ENCODE peak calls at places on chromosomes 13 and 19, in ten cellular contexts. V, T, P, O, Y, J, W, I, B and L are unnamed samples. For H3K36me3 and H3K27me3, the result is how much of the 10 kb centered on the place peaks cover.

GRCh38 chr13:110554946-110555345 is 6.6 kb downstream of the RAB20 start:
- DNase-seq in T (no peak), J (no peak), Y (no peak), I (no peak), W (no peak), V (no peak), B (no peak), P (no peak), O (no peak), L (no peak)

GRCh38 chr13:100611678-100612492 is 23.3 kb upstream of the GGACT start:
- DNase-seq in J (peak), T (no peak), Y (no peak), P (no peak), V (no peak), I (peak), W (no peak), B (no peak), O (no peak), L (no peak)

GRCh38 chr13:82678052-82678451 is 1204.2 kb downstream of the SLITRK1 start:
- DNase-seq in V (no peak), B (no peak), P (no peak), I (no peak), W (no peak), O (no peak), Y (no peak), T (no peak), J (no peak), L (no peak)

GRCh38 chr19:40383668-40384248 is 6.2 kb downstream of the HIPK4 start:
- DNase-seq in B (no peak), V (no peak), P (no peak), O (no peak), I (no peak), T (no peak), W (no peak), J (no peak), Y (no peak), L (no peak)

GRCh38 chr19:10752913-10753285 is 35.0 kb downstream of the DNM2 start:
- DNase-seq in T (no peak), O (no peak), P (no peak), V (no peak), W (no peak), Y (no peak), J (no peak), B (no peak), I (no peak), L (no peak)

GRCh38 chr19:54178581-54179261 is 5.8 kb upstream of the TMC4 start:
- DNase-seq in I (no peak), T (peak), P (no peak), J (no peak), Y (no peak), V (no peak), B (peak), W (no peak), O (no peak), L (no peak)

GRCh38 chr19:46717034-46717715 is at the start of gene PRKD2:
- DNase-seq in J (peak), I (peak), T (peak), Y (peak), B (peak), O (peak), V (peak), W (peak), P (peak), L (peak)

GRCh38 chr13:108463365-108463764 is 166.0 kb upstream of the MYO16 start:
- DNase-seq in W (no peak), T (no peak), V (no peak), I (no peak), B (peak), Y (no peak), O (no peak), J (peak), P (peak), L (no peak)

GRCh38 chr13:53028637-53029121 is at the start of gene OLFM4:
- DNase-seq in P (no peak), B (no peak), I (no peak), O (no peak), W (no peak), J (no peak), V (no peak), Y (no peak), T (no peak), L (no peak)

GRCh38 chr13:30072818-30073186 is 222.4 kb upstream of the UBL3 start:
- DNase-seq in B (no peak), O (no peak), J (no peak), I (no peak), P (no peak), V (no peak), T (no peak), Y (no peak), W (no peak), L (no peak)

GRCh38 chr13:41386206-41386605 is 71.1 kb upstream of the RGCC start:
- DNase-seq in V (no peak), P (no peak), B (no peak), T (no peak), I (no peak), W (no peak), O (no peak), J (no peak), Y (no peak), L (no peak)

GRCh38 chr19:35844482-35845214 is 7.7 kb downstream of the NPHS1 start:
- DNase-seq in I (no peak), V (no peak), P (no peak), J (no peak), O (no peak), Y (no peak), T (no peak), W (no peak), B (no peak), L (no peak)

GRCh38 chr13:101736551-101736950 is 284.1 kb downstream of the ITGBL1 start:
- DNase-seq in Y (no peak), T (no peak), W (no peak), O (no peak), P (no peak), J (no peak), V (no peak), I (no peak), B (peak), L (no peak)

GRCh38 chr19:49113762-49114629 is at the start of gene LIN7B:
- DNase-seq in W (peak), T (peak), I (peak), B (peak), O (peak), P (peak), V (peak), Y (peak), J (peak), L (peak)

GRCh38 chr13:100508391-100508790 is 80.2 kb downstream of the GGACT start:
- DNase-seq in J (peak), O (no peak), V (no peak), T (no peak), Y (no peak), B (no peak), W (no peak), I (no peak), P (no peak), L (no peak)

GRCh38 chr19:3370214-3370720 is 3.9 kb downstream of the NFIC start:
- DNase-seq in J (no peak), B (no peak), P (no peak), V (no peak), Y (peak), T (no peak), O (no peak), W (no peak), I (no peak), L (no peak)

GRCh38 chr13:56561327-56561726 is 579.4 kb upstream of the PRR20A start:
- DNase-seq in V (no peak), Y (no peak), O (no peak), W (no peak), I (no peak), P (no peak), J (no peak), T (peak), B (peak), L (no peak)

GRCh38 chr13:27791146-27791900 is 960 bp upstream of the GSX1 start:
- DNase-seq in B (no peak), O (no peak), Y (no peak), V (no peak), W (no peak), I (no peak), J (no peak), P (no peak), T (no peak), L (no peak)

GRCh38 chr13:27790523-27790922 is 1.8 kb upstream of the GSX1 start:
- DNase-seq in T (peak), O (no peak), I (no peak), W (no peak), V (no peak), J (no peak), Y (no peak), P (no peak), B (no peak), L (no peak)

GRCh38 chr13:27789153-27789494 is 3.2 kb upstream of the GSX1 start:
- DNase-seq in I (no peak), P (no peak), Y (no peak), J (no peak), W (no peak), T (no peak), V (no peak), O (no peak), B (no peak), L (no peak)

GRCh38 chr13:27788271-27788670 is 4.0 kb upstream of the GSX1 start:
- DNase-seq in P (no peak), I (no peak), O (no peak), W (no peak), B (no peak), T (no peak), V (no peak), Y (no peak), J (no peak), L (no peak)

GRCh38 chr13:27789495-27790303 is 2.6 kb upstream of the GSX1 start:
- DNase-seq in W (no peak), J (no peak), P (no peak), T (peak), V (no peak), I (no peak), O (no peak), Y (no peak), B (no peak), L (no peak)
- H3K4me3 ChIP-seq in W (peak), J (no peak), P (no peak), T (peak), V (peak), I (no peak), O (peak), Y (no peak), B (no peak), L (no peak)

DNA sequence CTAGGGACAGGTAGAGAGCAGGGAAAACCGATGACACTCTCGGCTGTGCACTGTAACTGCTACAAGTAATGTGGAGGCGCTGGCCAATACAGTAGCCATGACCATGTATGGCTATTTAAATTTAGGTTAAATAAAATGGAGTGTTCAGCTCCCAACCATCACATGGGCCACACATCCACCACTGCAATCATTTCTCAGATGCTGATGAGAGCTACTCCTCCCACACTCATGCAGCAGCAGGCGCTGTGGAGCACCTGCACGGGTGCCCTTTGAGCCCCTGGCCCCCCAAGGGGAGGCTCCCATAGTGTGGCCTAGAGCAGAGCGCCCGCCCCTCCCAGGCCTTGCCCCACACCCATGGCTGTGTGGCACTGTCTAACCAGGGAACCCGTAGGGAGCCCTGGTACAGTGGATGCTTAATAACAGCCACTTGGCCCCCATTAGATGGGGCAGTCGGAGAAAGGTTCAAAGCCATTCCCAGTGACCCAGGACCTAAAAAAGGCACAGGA is 6.0 kb downstream of the ACP4 start:
- DNase-seq in V (no peak), P (no peak), T (no peak), Y (no peak), O (no peak), I (no peak), J (no peak), W (no peak), B (no peak), L (no peak)
- H3K36me3 ChIP-seq in V (under half), P (under half), T (under half), Y (under half), O (under half), I (under half), J (under half), W (under half), B (under half), L (half or more)

GRCh38 chr19:55441319-55441691 is 1.8 kb downstream of the SHISA7 start:
- DNase-seq in I (no peak), P (no peak), T (no peak), W (no peak), Y (no peak), J (no peak), V (no peak), B (no peak), O (no peak), L (no peak)
- H3K27me3 ChIP-seq in I (under half), P (half or more), T (half or more), W (half or more), Y (under half), J (under half), V (half or more), B (under half), O (half or more), L (half or more)

DNA sequence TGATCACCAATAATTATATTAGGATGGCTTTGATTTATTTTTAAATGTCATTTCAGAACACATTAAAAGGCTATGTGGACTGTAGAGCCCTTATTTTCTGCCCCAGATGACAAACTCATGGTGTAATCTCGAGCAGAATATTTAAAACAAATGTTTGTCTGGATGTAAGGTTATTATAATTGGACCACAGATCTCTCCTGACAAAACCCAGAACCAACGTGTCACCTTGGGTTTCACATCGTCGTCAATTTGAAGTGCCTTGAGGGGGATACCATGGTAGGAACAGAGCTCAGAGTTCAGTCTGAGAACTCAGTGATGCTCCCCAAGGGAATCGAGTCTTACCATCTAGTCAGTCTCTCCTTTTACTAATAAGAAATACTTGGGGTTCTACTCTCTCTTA is 2.8 kb downstream of the SACS start:
- DNase-seq in J (no peak), T (no peak), P (no peak), Y (no peak), W (no peak), B (no peak), V (no peak), I (no peak), O (no peak), L (no peak)
- H3K4me3 ChIP-seq in J (no peak), T (no peak), P (no peak), Y (no peak), W (no peak), B (no peak), V (no peak), I (no peak), O (no peak), L (no peak)

DNA sequence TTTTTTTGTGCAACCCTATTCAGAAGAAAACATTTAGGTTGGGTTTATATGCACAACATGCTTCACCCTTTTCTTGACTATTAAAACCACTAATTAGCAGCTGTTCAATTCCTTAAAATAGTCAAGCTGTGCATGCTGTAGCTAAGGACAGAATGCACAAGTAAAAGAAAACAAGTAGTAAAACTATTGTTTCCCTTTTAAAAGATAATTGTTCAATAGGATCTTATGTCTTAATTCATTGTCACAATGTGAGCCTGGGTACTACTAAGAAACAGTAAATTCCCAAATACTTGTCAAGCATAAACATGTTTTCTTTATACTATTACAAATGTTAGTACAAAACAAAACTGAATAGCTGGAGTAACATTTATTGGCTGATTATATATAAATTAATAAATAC is 32.6 kb upstream of the MIR17HG start:
- DNase-seq in P (no peak), I (no peak), J (no peak), V (no peak), W (no peak), O (no peak), B (no peak), T (no peak), Y (no peak), L (no peak)
- H3K36me3 ChIP-seq in P (under half), I (under half), J (under half), V (under half), W (under half), O (under half), B (under half), T (under half), Y (under half), L (under half)

GRCh38 chr13:114339779-114340534 is 25.7 kb downstream of the CHAMP1 start:
- DNase-seq in O (peak), T (no peak), I (peak), B (no peak), W (no peak), Y (no peak), V (no peak), J (peak), P (peak), L (peak)

GRCh38 chr13:114341003-114341777 is 26.9 kb downstream of the CHAMP1 start:
- DNase-seq in W (no peak), B (no peak), P (no peak), O (no peak), I (no peak), Y (no peak), T (no peak), V (no peak), J (no peak), L (no peak)

GRCh38 chr13:114334305-114335053 is 20.2 kb downstream of the CHAMP1 start:
- DNase-seq in O (no peak), V (no peak), J (no peak), P (no peak), T (no peak), Y (no peak), I (no peak), W (no peak), B (no peak), L (no peak)

GRCh38 chr13:114338959-114339358 is 24.7 kb downstream of the CHAMP1 start:
- DNase-seq in O (no peak), P (no peak), W (no peak), B (no peak), T (no peak), J (no peak), I (no peak), V (no peak), Y (no peak), L (no peak)
- H3K27me3 ChIP-seq in O (under half), P (under half), W (under half), B (under half), T (under half), J (under half), I (under half), V (under half), Y (under half), L (under half)

GRCh38 chr19:17718467-17718987 is 753 bp upstream of the MAP1S start:
- DNase-seq in V (no peak), T (peak), P (no peak), Y (no peak), W (no peak), B (no peak), J (no peak), I (no peak), O (no peak), L (no peak)
- H3K4me3 ChIP-seq in V (peak), T (peak), P (no peak), Y (peak), W (peak), B (no peak), J (no peak), I (peak), O (no peak), L (peak)

GRCh38 chr19:45293682-45294081 is 29.0 kb downstream of the CKM start:
- DNase-seq in O (no peak), J (no peak), V (no peak), T (no peak), B (no peak), Y (no peak), W (no peak), P (no peak), I (no peak), L (no peak)
- H3K36me3 ChIP-seq in O (under half), J (under half), V (under half), T (under half), B (under half), Y (under half), W (under half), P (under half), I (under half), L (under half)